ENCODE peak calls at places on chromosomes 13 and 19, in eight cellular contexts. E, R, C, Z, H, X, W and T are unnamed samples.

GRCh38 chr19:8445488-8446001 is 770 bp downstream of the HNRNPM start:
- DNase-seq in C (peak), H (peak), R (peak), Z (peak), X (peak), E (peak), W (peak), T (peak)

GRCh38 chr13:51834581-51835158 is 10.3 kb downstream of the TMEM272 start:
- DNase-seq in E (no peak), Z (no peak), R (no peak), W (no peak), X (no peak), C (no peak), H (no peak), T (no peak)

GRCh38 chr13:26508885-26509284 is 48.6 kb upstream of the WASF3 start:
- DNase-seq in Z (peak), R (peak), H (no peak), C (peak), W (peak), E (no peak), X (no peak), T (no peak)

GRCh38 chr13:50780201-50781015 is 63.1 kb downstream of the DLEU7 start:
- DNase-seq in H (no peak), Z (no peak), C (no peak), R (no peak), E (no peak), X (no peak), W (no peak), T (no peak)

GRCh38 chr19:50705422-50706019 is 14.1 kb downstream of the SHANK1 start:
- DNase-seq in H (peak), E (peak), W (no peak), C (no peak), X (peak), R (no peak), Z (no peak), T (no peak)

GRCh38 chr13:51912091-51912490 is 50.3 kb downstream of the CCDC70 start:
- DNase-seq in C (no peak), E (no peak), H (no peak), W (peak), X (no peak), R (no peak), Z (no peak), T (no peak)

GRCh38 chr13:101455863-101456262 is 3.4 kb downstream of the ITGBL1 start:
- DNase-seq in C (no peak), Z (no peak), H (no peak), W (no peak), E (no peak), X (no peak), R (no peak), T (no peak)

GRCh38 chr13:28286263-28286662 is 147.9 kb downstream of the PAN3 start:
- DNase-seq in E (no peak), R (no peak), H (no peak), C (no peak), X (no peak), W (no peak), Z (no peak), T (no peak)

GRCh38 chr13:110001622-110002275 is 215.4 kb upstream of the IRS2 start:
- DNase-seq in Z (no peak), R (no peak), E (no peak), W (no peak), X (no peak), H (no peak), C (no peak), T (no peak)

GRCh38 chr13:97120976-97121375 is 101.2 kb upstream of the MBNL2 start:
- DNase-seq in X (no peak), C (no peak), W (no peak), Z (no peak), H (no peak), E (no peak), R (no peak), T (no peak)

GRCh38 chr19:33032218-33032781 is 32.4 kb downstream of the RHPN2 start:
- DNase-seq in E (no peak), X (no peak), H (no peak), C (no peak), Z (peak), W (no peak), R (no peak), T (no peak)

GRCh38 chr13:102310691-102311432 is 91.0 kb downstream of the FGF14 start:
- DNase-seq in Z (no peak), H (no peak), X (no peak), E (no peak), C (peak), W (no peak), R (peak), T (no peak)

GRCh38 chr19:19028526-19028925 is 4.8 kb downstream of the SUGP2 start:
- DNase-seq in X (no peak), Z (no peak), E (no peak), C (no peak), H (no peak), W (no peak), R (no peak), T (no peak)

GRCh38 chr19:19021115-19021514 is 12.2 kb downstream of the SUGP2 start:
- DNase-seq in W (no peak), Z (no peak), E (no peak), R (no peak), C (no peak), X (no peak), H (no peak), T (no peak)

GRCh38 chr19:19022380-19022961 is 10.8 kb downstream of the SUGP2 start:
- DNase-seq in H (no peak), E (no peak), X (no peak), Z (no peak), W (no peak), C (no peak), R (no peak), T (no peak)

GRCh38 chr19:19027228-19027627 is 6.1 kb downstream of the SUGP2 start:
- DNase-seq in H (no peak), R (no peak), Z (no peak), C (no peak), W (no peak), E (no peak), X (no peak), T (no peak)

DNA sequence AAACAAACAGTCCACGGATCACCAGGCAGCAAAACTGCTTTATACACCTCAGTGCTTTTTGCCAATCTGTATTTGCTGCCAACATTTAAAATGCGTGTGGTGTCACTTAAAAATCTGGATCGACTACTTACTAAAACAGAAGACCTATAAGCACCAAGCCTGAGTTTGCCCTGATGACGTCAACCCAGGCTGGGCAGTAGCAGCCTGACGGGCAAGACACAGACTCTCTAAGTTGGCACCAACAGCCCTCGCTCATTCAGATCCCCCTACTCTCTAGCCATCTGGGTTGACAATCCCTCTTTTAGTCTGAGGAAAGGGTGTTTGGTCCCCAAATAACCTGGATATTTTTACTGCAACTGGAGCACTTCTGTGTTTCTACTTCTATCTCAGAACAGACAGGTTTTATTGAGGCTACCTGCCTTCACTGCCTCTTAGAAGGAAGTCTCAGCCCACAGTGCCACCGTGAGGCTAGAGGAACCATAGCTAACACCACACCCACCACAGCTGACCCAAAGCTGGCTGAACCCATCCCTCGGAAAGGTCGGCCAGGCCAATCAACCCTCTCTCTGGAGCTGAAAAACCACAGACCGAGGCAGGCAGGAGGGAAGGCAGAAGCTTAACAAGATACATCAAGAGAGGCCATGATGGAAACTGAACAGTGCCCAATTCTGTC is 6.9 kb downstream of the SUGP2 start:
- DNase-seq in E (no peak), H (no peak), X (peak), Z (no peak), W (no peak), C (peak), R (no peak), T (no peak)
- TF ChIP-seq CTCF in E (peak), H (no peak), X (no peak), Z (no peak), W (no peak), C (no peak), R (peak), T (no peak)

DNA sequence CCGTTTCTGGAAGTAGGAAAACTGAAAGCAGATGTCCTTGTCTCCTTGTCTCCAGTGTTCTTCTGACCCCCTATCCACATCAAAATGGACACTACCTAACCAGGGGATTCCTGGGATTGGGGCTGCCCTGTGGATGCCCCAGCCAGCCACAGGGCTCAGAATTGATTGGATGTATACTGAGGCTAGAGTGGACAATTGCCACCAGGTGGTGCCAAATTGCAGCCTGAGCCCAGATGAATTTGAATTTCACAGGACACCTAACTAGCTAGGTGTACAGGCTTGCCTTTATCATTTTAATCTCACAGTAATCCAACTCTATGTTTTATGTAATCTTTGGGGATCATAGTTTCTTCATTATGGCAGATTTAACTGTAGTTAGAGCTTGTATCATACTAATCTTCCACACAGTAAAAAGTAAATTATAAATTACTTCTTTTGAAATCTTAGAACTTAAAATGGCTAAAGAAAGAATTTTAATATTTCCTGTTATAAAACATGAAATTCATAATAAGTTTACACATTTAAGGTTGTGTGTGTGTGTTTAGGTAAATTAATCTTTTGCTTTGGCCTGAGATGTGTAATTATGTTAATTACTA is 58.0 kb downstream of the PIBF1 start:
- DNase-seq in X (peak), Z (peak), H (peak), W (peak), E (peak), R (peak), C (no peak), T (peak)
- TF ChIP-seq CTCF in X (peak), Z (peak), H (peak), W (peak), E (peak), R (peak), C (peak), T (peak)

DNA sequence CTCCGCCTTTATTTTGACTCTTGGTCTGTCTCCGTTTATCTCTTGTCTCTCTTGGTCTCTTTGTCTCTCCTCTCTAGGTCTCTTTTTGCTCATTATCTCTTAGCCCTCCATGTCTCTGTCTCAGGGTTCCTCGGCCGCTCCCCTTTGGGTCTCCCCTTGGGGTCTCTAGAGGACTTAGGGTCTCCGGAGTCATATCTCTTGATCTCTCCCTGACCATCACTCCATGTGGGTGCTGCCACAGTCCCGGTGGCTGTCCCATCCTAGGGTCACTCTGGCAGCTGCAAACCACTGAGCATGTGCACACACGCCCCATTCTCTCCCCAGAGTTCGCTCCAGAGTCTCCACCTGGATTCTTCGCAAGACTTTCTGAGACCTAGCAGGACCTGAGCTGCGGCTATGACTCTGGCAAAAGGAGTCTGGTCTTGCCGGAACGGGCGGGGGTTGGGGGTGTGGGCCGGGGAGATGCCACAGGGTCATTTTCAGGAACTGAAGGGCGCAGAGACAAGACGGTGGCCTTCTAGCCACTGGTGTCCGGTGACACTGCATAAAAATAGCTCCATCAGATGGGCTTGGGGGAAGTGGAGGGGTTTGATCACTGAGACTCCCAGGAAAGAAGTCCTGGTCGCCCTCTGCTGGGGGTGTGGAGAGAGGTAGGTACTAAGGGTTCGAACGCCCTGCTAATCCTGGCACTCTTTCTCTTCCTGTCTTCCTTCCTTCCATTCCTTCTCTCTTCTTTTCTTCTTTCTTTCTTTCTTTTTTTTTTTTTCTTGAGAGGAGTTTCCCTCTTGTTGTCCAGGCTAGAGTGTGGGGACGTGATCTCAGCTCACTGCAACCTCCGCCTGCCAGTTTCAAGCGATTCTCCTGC is 1.2 kb upstream of the KCNA7 start:
- DNase-seq in Z (no peak), X (peak), H (peak), R (peak), C (no peak), W (no peak), E (peak), T (no peak)
- TF ChIP-seq CTCF in Z (no peak), X (peak), H (peak), R (peak), C (no peak), W (no peak), E (peak), T (peak)

GRCh38 chr13:42875448-42876269 is 94.3 kb downstream of the FAM216B start:
- DNase-seq in H (no peak), E (peak), C (no peak), W (no peak), X (peak), Z (no peak), R (no peak), T (no peak)
- TF ChIP-seq CTCF in H (no peak), E (peak), C (no peak), W (no peak), X (peak), Z (no peak), R (no peak), T (peak)

DNA sequence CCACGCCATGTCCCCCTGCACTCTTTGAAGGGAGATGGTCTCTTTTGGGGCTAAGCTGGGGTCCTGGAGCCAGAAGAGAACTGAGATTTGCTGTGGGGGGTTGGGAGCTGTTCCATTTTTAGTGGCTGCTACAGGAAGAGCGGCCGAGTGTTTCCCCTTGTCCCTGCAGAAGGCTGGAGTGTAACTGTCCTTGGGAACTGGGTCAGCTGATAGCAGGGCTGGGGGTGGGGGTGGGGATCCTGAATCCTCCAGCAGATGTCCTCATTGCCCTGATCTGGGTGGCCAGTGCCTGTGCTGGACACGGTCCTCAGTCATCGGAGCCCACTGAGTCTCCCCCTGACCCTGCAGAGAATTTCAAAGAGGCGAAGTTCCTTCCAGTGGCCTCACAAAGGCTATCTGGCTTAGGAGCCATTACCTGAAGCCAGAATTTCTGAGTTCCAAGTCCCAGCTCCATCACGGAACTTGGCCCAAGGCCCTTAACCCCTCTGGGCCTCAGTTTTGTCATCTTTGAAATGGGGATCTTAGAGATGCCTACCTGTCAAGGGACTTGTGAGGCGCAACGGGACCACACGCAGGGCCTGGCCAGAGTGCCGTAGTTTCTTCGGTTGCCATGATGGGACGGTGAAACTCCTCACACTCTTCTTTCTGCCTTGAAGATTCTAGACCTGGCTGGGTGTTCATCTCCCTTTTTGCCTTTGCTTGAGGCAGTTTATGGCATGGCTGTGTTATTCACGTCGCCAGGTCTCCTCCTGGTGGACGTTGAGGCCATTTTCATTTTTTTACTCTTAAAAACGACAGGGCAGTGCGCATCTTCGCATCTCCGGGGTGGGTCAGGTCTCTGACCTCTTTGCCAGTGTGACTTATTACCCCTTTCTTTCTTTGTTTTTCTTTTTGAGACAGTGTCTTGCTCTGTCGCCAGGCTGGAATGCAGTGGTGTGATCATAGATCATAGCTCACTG is 51.9 kb downstream of the DNM2 start:
- DNase-seq in E (peak), C (peak), Z (no peak), W (peak), H (no peak), X (peak), R (peak), T (no peak)
- TF ChIP-seq CTCF in E (peak), C (peak), Z (no peak), W (no peak), H (no peak), X (peak), R (peak), T (no peak)

GRCh38 chr13:37138169-37138568 is 32.7 kb upstream of the CSNK1A1L start:
- DNase-seq in R (no peak), W (no peak), H (no peak), C (no peak), Z (no peak), X (no peak), E (no peak), T (no peak)
- TF ChIP-seq CTCF in R (no peak), W (no peak), H (no peak), C (no peak), Z (no peak), X (peak), E (peak), T (peak)

GRCh38 chr19:44587863-44588752 is 25.3 kb upstream of the IGSF23 start:
- DNase-seq in E (no peak), R (no peak), W (no peak), Z (no peak), C (no peak), X (no peak), H (peak), T (no peak)

GRCh38 chr19:44581288-44581687 is 32.1 kb upstream of the IGSF23 start:
- DNase-seq in R (no peak), H (no peak), Z (no peak), X (no peak), W (no peak), C (no peak), E (no peak), T (no peak)

GRCh38 chr19:44588753-44589112 is 24.6 kb upstream of the IGSF23 start:
- DNase-seq in R (no peak), X (no peak), C (no peak), W (no peak), Z (no peak), E (no peak), H (no peak), T (no peak)

GRCh38 chr19:44582581-44583265 is 30.6 kb upstream of the IGSF23 start:
- DNase-seq in W (no peak), E (peak), X (peak), H (peak), C (no peak), Z (peak), R (no peak), T (no peak)

GRCh38 chr19:44585371-44586141 is 27.8 kb upstream of the IGSF23 start:
- DNase-seq in R (no peak), E (no peak), Z (no peak), H (no peak), X (no peak), W (no peak), C (no peak), T (no peak)
- TF ChIP-seq CTCF in R (no peak), E (peak), Z (no peak), H (no peak), X (peak), W (no peak), C (no peak), T (no peak)